ENCODE peak calls at places on chromosome 3, in four cellular contexts. Z is HAP-1, Q is stomach, R is adrenal gland. A is an unnamed sample. For H3K4me1, the result is how much of the 10 kb centered on the place peaks cover.

GRCh38 chr3:119759962-119760361 is 21.9 kb upstream of the NR1I2 start:
- DNase-seq in Z (no peak), Q (no peak), R (no peak), A (no peak)

GRCh38 chr3:191648787-191649186 is 187.8 kb downstream of the PYDC2 start:
- DNase-seq in Z (no peak), Q (no peak), R (no peak), A (no peak)

GRCh38 chr3:143480306-143480852 is 360.8 kb downstream of the CHST2 start:
- DNase-seq in Z (no peak), Q (no peak), R (no peak), A (no peak)

GRCh38 chr3:153704115-153704514 is 417.1 kb upstream of the ARHGEF26 start:
- DNase-seq in Z (no peak), Q (no peak), R (no peak), A (no peak)

GRCh38 chr3:115401298-115401697 is 222.0 kb upstream of the GAP43 start:
- DNase-seq in Z (no peak), Q (no peak), R (no peak), A (no peak)

GRCh38 chr3:70916375-70917055 is 604.1 kb upstream of the MDFIC2 start:
- DNase-seq in Z (peak), Q (no peak), R (no peak), A (no peak)

GRCh38 chr3:160435747-160436146 is 13.8 kb downstream of the TRIM59 start:
- DNase-seq in Z (no peak), Q (no peak), R (no peak), A (no peak)

GRCh38 chr3:119891944-119892721 is 110.2 kb downstream of the NR1I2 start:
- DNase-seq in Z (peak), Q (peak), R (peak), A (peak)

GRCh38 chr3:14583543-14584091 is 43.5 kb upstream of the GRIP2 start:
- DNase-seq in Z (no peak), Q (no peak), R (no peak), A (no peak)

GRCh38 chr3:38834110-38834509 is 18.1 kb upstream of the SCN10A start:
- DNase-seq in Z (no peak), Q (no peak), R (peak), A (peak)

GRCh38 chr3:21356402-21356801 is 394.6 kb downstream of the ZNF385D start:
- DNase-seq in Z (no peak), Q (no peak), R (no peak), A (no peak)

GRCh38 chr3:177905895-177906511 is 630.2 kb upstream of the KCNMB2 start:
- DNase-seq in Z (no peak), Q (no peak), R (no peak), A (peak)

GRCh38 chr3:170767576-170767941 is 102.4 kb downstream of the RPL22L1 start:
- DNase-seq in Z (no peak), Q (no peak), R (no peak), A (no peak)

DNA sequence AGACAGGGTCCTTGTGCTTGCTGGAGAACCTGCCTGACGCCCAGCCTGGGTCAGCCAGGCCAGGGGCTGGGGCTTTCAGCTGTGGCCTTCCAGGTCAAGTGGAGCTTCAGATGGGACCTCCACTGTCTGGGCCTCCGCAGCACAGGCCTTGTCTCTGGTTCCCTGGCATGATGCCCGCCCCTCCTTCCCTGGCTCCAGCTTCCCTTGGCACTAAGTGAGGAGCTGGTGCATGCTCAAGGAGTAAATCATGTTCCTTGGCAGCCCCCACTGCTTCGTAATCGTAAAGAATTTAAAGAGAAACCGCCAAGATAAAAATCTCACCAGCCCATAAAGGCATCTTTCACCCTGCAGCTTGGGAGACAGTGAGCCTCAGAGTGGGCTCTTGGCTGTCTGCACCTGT is 8.9 kb downstream of the SEMA3F start:
- DNase-seq in Z (no peak), Q (peak), R (peak), A (no peak)
- H3K4me1 ChIP-seq in Z (under half), Q (half or more), R (under half), A (under half)

GRCh38 chr3:10935028-10935427 is 57.5 kb upstream of the SLC6A1 start:
- DNase-seq in Z (no peak), Q (no peak), R (no peak), A (no peak)

GRCh38 chr3:10932596-10932995 is 60.0 kb upstream of the SLC6A1 start:
- DNase-seq in Z (no peak), Q (no peak), R (no peak), A (no peak)

GRCh38 chr3:10933958-10934481 is 58.5 kb upstream of the SLC6A1 start:
- DNase-seq in Z (no peak), Q (no peak), R (no peak), A (no peak)

GRCh38 chr3:10933021-10933420 is 59.5 kb upstream of the SLC6A1 start:
- DNase-seq in Z (no peak), Q (no peak), R (no peak), A (no peak)

GRCh38 chr3:10933470-10933957 is 59.0 kb upstream of the SLC6A1 start:
- DNase-seq in Z (no peak), Q (no peak), R (no peak), A (no peak)
- H3K4me1 ChIP-seq in Z (under half), Q (under half), R (under half), A (under half)

DNA sequence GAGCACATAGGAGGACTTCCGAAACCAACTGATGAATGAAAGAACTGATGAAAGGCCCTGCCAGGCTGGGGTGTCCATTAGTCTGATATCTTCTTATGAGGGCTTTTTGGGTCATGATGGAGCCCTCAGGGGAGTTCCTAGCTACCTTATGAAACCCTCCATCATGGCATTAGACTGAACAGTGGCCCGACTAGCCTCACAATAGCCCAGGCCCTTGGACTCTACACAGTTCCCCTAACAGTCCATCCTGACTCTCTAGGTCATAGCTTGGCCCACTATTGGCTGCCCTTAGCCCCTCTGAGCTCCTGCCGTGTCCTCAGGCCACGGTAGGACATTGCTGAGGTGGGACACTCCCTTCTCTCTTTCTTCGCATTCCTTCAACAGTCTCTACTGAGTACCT is 365.9 kb downstream of the CACNA2D3 start:
- DNase-seq in Z (no peak), Q (no peak), R (no peak), A (no peak)
- H3K4me1 ChIP-seq in Z (under half), Q (under half), R (under half), A (under half)

GRCh38 chr3:40534283-40534682 is 9.5 kb downstream of the ZNF621 start:
- DNase-seq in Z (no peak), Q (no peak), R (no peak), A (no peak)
- H3K4me1 ChIP-seq in Z (under half), Q (under half), R (under half), A (under half)

DNA sequence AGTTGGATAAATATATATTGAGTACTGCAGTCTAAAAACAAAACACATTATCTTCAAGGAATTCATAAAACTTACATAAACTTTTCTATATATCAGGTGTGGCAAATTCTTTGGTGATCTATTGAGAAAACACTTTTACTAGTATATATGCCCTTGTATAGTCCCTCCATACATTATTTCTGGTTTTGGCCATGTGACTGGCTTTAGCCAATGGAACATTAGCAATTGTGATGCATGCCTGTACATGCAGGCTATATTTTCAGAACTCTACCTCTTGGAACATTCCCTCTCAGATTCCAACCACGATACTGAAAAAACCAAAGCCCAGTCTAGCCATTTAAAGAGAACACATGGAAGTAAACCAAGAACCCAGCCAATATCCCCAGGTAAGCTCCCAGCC is 152.9 kb downstream of the NEK10 start:
- DNase-seq in Z (no peak), Q (no peak), R (no peak), A (no peak)
- H3K4me1 ChIP-seq in Z (under half), Q (under half), R (under half), A (under half)

GRCh38 chr3:86554346-86554745 is 436.6 kb downstream of the VGLL3 start:
- DNase-seq in Z (no peak), Q (no peak), R (no peak), A (no peak)
- H3K4me1 ChIP-seq in Z (under half), Q (under half), R (under half), A (under half)

A was measured in NT2/D1.